ENCODE peak calls at places on chromosomes 7 and 10, in eight cellular contexts. R is astrocyte of the spinal cord, D is cardiac muscle cell, W is vagina, E is left ventricle myocardium inferior, G is choroid plexus epithelial cell, Q is thoracic aorta, T is HL-60. Z is an unnamed sample.

GRCh38 chr7:141213226-141213625 is 139.4 kb downstream of the TMEM178B start:
- DNase-seq in R (no peak), D (no peak), W (no peak), E (no peak), G (no peak), Q (no peak), T (no peak), Z (no peak)

GRCh38 chr10:114002422-114002821 is 41.2 kb upstream of the ADRB1 start:
- DNase-seq in R (no peak), D (no peak), W (peak), E (no peak), G (no peak), Q (no peak), T (no peak), Z (no peak)

GRCh38 chr10:84478155-84478554 is 149.8 kb downstream of the CCSER2 start:
- DNase-seq in R (no peak), D (peak), W (no peak), E (no peak), G (peak), Q (no peak), T (no peak), Z (no peak)

GRCh38 chr7:52917982-52918578 is 117.4 kb upstream of the POM121L12 start:
- DNase-seq in R (no peak), D (no peak), W (no peak), E (no peak), G (no peak), Q (no peak), T (peak), Z (peak)

GRCh38 chr7:2701832-2702593 is 14.0 kb downstream of the AMZ1 start:
- DNase-seq in R (no peak), D (peak), W (peak), E (peak), G (peak), Q (no peak), T (no peak), Z (no peak)

GRCh38 chr7:1720325-1720724 is 50.2 kb downstream of the ELFN1 start:
- DNase-seq in R (no peak), D (no peak), W (no peak), E (no peak), G (no peak), Q (no peak), T (no peak), Z (no peak)

GRCh38 chr10:43854042-43854441 is 205.4 kb upstream of the ZNF32 start:
- DNase-seq in R (peak), D (peak), W (no peak), E (no peak), G (peak), Q (no peak), T (no peak), Z (no peak)

GRCh38 chr7:50660040-50660829 is 95.0 kb upstream of the DDC start:
- DNase-seq in R (no peak), D (no peak), W (peak), E (no peak), G (no peak), Q (no peak), T (peak), Z (peak)

GRCh38 chr10:33772370-33773331 is 438.2 kb upstream of the NRP1 start:
- DNase-seq in R (peak), D (peak), W (no peak), E (no peak), G (peak), Q (no peak), T (peak), Z (peak)

GRCh38 chr10:127309609-127310008 is 113.2 kb upstream of the INSYN2A start:
- DNase-seq in R (no peak), D (peak), W (no peak), E (no peak), G (no peak), Q (no peak), T (no peak), Z (no peak)

GRCh38 chr10:6473901-6474370 is 106.1 kb downstream of the PRKCQ start:
- DNase-seq in R (peak), D (no peak), W (no peak), E (no peak), G (peak), Q (no peak), T (peak), Z (peak)

GRCh38 chr10:33638891-33639290 is 304.4 kb upstream of the NRP1 start:
- DNase-seq in R (no peak), D (no peak), W (no peak), E (no peak), G (no peak), Q (no peak), T (no peak), Z (no peak)

GRCh38 chr7:45573636-45574470 is at the start of gene ADCY1:
- DNase-seq in R (no peak), D (no peak), W (no peak), E (peak), G (no peak), Q (no peak), T (no peak), Z (no peak)

GRCh38 chr10:125628251-125629049 is 54.5 kb downstream of the TEX36 start:
- DNase-seq in R (no peak), D (no peak), W (no peak), E (no peak), G (no peak), Q (no peak), T (no peak), Z (no peak)

DNA sequence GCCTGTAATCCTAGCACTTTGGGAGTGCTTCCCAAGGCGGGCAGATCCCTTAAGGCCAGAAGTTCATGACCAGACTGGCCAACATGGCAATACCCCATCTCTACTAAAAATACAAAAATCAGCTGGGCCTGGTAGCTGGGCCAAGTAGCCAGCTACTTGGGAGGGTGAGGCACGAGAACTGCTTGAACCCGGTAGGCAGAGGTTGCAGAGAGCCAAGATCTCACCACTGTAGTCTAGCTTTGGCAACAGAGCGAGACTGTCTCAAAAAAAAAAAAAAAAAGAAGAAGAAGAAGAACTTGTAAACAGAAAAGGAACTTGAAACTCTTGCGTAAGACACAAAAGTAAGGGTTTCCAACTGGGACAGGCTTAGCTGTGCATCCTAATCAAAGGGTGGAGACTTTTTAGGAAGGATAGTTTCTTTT is 5.6 kb upstream of the IFIT2 start:
- DNase-seq in R (no peak), D (peak), W (no peak), E (no peak), G (peak), Q (no peak), T (peak), Z (peak)
- TF ChIP-seq CTCF in R (no peak), D (no peak), W (no peak), E (no peak), G (no peak), Q (no peak), T (no peak), Z (no peak)

GRCh38 chr7:56079450-56080185 is 13.1 kb downstream of the PHKG1 start:
- DNase-seq in R (peak), D (peak), W (no peak), E (peak), G (peak), Q (peak), T (no peak), Z (no peak)
- H3K4me3 ChIP-seq in R (no peak), D (no peak), W (no peak), E (peak), G (no peak), Q (peak), T (no peak), Z (no peak)

GRCh38 chr10:94500063-94500462 is 45.5 kb upstream of the HELLS start:
- DNase-seq in R (peak), D (peak), W (no peak), E (no peak), G (peak), Q (no peak), T (no peak), Z (peak)
- TF ChIP-seq CTCF in R (peak), D (peak), W (no peak), E (peak), G (peak), Q (no peak), T (no peak), Z (peak)

DNA sequence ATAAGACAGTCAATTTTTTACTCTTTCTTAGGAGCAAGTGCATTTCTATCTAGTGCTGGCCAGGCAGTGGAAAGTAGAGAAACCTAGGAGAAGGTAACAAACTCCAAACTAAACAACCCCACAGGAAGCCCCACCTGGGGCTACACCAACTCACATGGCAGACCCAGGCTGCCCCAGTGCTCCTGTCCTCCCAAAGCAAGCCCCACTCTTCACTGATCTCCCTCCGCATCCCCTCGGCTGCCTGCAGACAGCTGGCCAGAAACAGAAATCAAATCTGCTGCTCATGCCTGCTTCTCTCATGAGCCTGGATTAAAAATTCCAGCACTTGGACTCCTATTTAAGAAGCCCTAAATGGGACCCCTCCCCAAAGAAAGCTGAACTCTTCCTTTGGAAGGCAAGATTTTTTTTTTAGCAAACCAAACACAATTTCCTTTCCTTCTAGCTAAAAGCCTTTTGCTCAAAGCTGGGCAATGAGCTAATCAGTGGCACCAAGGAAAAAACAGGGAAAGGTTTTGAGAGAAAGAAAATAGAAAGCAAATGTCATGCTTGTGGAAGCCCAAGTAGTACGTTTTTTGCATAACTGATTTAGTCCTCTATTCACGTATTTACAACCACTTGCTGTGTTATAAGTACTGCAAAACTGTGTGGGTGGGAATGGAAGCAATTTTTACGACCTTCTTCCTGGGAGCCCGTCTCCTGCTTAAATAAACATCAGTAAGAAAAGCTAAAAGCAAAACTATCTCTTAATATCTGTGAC is 10.7 kb downstream of the PDE1C start:
- DNase-seq in R (peak), D (peak), W (peak), E (no peak), G (peak), Q (no peak), T (no peak), Z (no peak)
- H3K4me3 ChIP-seq in R (peak), D (no peak), W (no peak), E (peak), G (no peak), Q (peak), T (no peak), Z (no peak)

GRCh38 chr10:18235477-18235876 is 95.3 kb downstream of the CACNB2 start:
- DNase-seq in R (no peak), D (no peak), W (peak), E (no peak), G (no peak), Q (no peak), T (no peak), Z (no peak)

GRCh38 chr10:18233775-18234174 is 93.6 kb downstream of the CACNB2 start:
- DNase-seq in R (no peak), D (no peak), W (peak), E (peak), G (peak), Q (no peak), T (no peak), Z (peak)

GRCh38 chr10:18240185-18240882 is 100.1 kb downstream of the CACNB2 start:
- DNase-seq in R (no peak), D (no peak), W (peak), E (no peak), G (peak), Q (no peak), T (no peak), Z (peak)

GRCh38 chr10:18238875-18239485 is 98.8 kb downstream of the CACNB2 start:
- DNase-seq in R (peak), D (peak), W (peak), E (no peak), G (peak), Q (no peak), T (no peak), Z (peak)
- TF ChIP-seq CTCF in R (peak), D (peak), W (peak), E (peak), G (peak), Q (peak), T (no peak), Z (peak)